ENCODE peak calls at places on chromosomes 1 and 21, in four cellular contexts. H, P, V and E are unnamed samples.

GRCh38 chr1:23152966-23153684 is 15.5 kb downstream of the LUZP1 start:
- DNase-seq in H (no peak), V (no peak), P (peak; percentile 50), E (no peak)

GRCh38 chr1:110673805-110674336 is 869 bp downstream of the KCNA3 start:
- DNase-seq in P (no peak), V (no peak), H (no peak), E (no peak)

GRCh38 chr1:9721606-9722377 is 70.3 kb downstream of the PIK3CD start:
- DNase-seq in P (no peak), V (peak; percentile 90), H (peak; percentile 98), E (peak; percentile 71)

GRCh38 chr1:196115641-196116040 is 492.6 kb downstream of the KCNT2 start:
- DNase-seq in P (peak; percentile 70), H (no peak), V (no peak), E (no peak)

GRCh38 chr1:67827688-67828087 is 5.6 kb downstream of the GNG12 start:
- DNase-seq in H (no peak), V (no peak), P (no peak), E (no peak)

GRCh38 chr1:88741413-88741812 is 57.3 kb downstream of the PKN2 start:
- DNase-seq in V (no peak), P (peak; percentile 77), H (no peak), E (no peak)

GRCh38 chr1:10838541-10838940 is 42.1 kb upstream of the CASZ1 start:
- DNase-seq in V (no peak), P (no peak), H (peak; percentile 52), E (no peak)

GRCh38 chr1:59561782-59562181 is 253.0 kb upstream of the HOOK1 start:
- DNase-seq in V (no peak), H (no peak), P (no peak), E (no peak)

GRCh38 chr1:200654660-200655059 is 15.0 kb downstream of the DDX59 start:
- DNase-seq in P (peak; percentile 29), H (no peak), V (no peak), E (no peak)

GRCh38 chr1:176379626-176380339 is 83.2 kb upstream of the PAPPA2 start:
- DNase-seq in V (no peak), P (no peak), H (no peak), E (no peak)

GRCh38 chr1:184945034-184945433 is 29.3 kb downstream of the NIBAN1 start:
- DNase-seq in P (no peak), V (no peak), H (no peak), E (no peak)

GRCh38 chr1:111190931-111191451 is 9.5 kb downstream of the DENND2D start:
- DNase-seq in P (peak; percentile 61), V (no peak), H (no peak), E (no peak)

GRCh38 chr1:45010855-45011811 is at the start of gene HECTD3:
- DNase-seq in H (peak; percentile 75), V (peak; percentile 75), P (peak; percentile 71), E (peak; percentile 56)

GRCh38 chr1:51634618-51635017 is 17.7 kb downstream of the OSBPL9 start:
- DNase-seq in P (no peak), V (no peak), H (no peak), E (no peak)
- H3K4me2 ChIP-seq in P (no peak overlapping the region), V (no peak overlapping the region), H (no peak overlapping the region), E (no peak overlapping the region)

GRCh38 chr1:40690919-40691537 is 476 bp upstream of the NFYC start:
- DNase-seq in H (no peak), P (no peak), V (no peak), E (no peak)

GRCh38 chr1:40689737-40690136 is 1.8 kb upstream of the NFYC start:
- DNase-seq in H (no peak), V (no peak), P (no peak), E (no peak)

GRCh38 chr1:40693425-40693824 is 1.9 kb downstream of the NFYC start:
- DNase-seq in H (no peak), V (no peak), P (no peak), E (no peak)

GRCh38 chr1:40692429-40692905 is 963 bp downstream of the NFYC start:
- DNase-seq in H (no peak), V (no peak), P (peak; percentile 25), E (no peak)

DNA sequence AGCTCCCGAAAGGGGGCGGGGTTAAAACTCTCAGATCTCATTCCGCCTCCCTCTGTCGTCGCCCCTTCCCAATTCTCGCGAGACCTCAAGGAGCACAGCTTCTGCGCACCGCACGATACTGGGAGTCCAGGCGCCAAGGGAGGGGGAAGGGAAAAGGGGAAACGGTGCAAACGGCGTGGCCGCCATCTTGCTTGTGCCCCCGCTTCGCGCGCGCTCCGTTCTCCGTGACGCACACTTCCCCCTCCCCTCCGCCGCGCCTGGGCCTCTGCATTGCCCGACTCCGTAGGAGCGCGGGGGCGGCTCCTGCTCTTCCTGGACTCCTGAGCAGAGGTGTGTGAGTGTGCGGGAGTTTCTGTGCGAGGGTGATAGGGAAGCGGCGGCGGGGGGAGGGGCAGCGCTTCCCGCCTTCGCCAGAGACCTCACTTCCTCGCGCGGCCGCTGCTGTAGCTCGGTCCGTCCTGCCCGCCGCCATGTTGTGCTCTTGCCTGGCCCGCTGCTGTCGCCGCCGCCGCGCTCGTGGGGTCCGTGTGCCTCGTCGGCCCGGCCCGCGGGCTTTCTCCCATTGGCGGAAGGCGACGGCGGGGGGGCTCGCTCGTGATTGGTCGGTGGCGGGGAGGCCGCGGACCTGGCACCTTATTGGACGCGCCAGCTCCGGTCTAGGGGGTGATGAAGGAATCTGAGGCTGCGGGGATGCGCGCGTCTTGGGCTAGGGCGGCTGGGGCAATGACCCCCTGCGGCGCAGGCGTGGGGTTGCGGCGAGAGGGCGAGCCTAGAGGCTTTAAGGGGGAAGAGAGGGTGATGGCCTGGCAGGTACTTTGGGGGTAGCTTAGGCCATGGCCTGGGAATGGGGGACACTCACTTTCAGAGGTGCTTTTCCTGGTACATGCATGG is at the start of gene NFYC:
- DNase-seq in V (peak; percentile 98), H (peak; percentile 97), P (peak; percentile 97), E (peak; percentile 99)
- H2BK120ac ChIP-seq in V (peak within 1 kb of the TSS; percentile 98), H (peak within 1 kb of the TSS; percentile 96), P (peak within 1 kb of the TSS; percentile 35), E (peak within 1 kb of the TSS; percentile 89)

DNA sequence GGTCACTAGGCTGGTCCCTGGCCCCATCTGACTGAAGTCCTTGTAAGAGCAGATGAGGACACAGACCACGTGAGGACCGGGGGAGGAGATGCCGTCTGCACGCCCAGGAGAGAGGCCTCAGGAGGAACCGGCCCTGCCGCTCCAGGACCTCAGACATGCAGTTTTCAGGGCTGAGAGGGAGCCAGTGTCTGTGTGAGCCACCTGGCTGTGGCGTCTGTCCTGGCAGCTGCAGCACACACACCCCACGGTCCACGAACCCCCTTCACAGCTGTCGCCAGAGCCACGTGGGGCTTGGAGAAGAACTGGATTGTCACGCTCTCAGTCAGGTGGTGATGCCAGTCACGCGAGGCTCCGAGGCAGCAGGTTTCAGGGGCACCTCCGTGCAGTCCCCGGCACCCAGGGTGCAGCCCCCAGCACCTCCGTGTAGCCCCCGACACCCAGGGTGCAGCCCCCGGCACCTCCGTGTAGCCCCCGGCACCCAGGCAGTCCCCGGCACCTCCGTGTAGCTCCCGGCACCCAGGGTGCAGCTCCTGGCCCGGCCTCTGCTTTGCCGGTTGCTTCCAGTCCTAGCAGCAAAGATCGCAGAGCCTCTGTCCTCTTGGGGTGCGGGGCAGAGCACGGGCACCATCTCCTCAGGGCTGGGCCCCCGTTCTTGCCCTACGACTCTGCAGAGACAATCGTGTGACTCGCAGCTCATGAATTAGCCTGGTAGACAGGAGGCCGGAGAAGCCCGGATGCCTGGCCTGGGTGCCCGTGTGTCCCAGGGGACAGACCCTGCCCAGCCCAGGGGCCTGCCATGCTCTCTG is 19.0 kb upstream of the SUMO3 start:
- DNase-seq in H (no peak), V (no peak), P (no peak), E (no peak)
- H3K4me2 ChIP-seq in H (no peak overlapping the region), V (no peak overlapping the region), P (no peak overlapping the region), E (no peak overlapping the region)

GRCh38 chr1:226704169-226704921 is 34.7 kb downstream of the ITPKB start:
- DNase-seq in P (no peak), V (no peak), H (no peak), E (no peak)

GRCh38 chr1:226702318-226702956 is 36.6 kb downstream of the ITPKB start:
- DNase-seq in V (no peak), H (no peak), P (peak; percentile 88), E (no peak)

GRCh38 chr1:226700861-226701260 is 38.2 kb downstream of the ITPKB start:
- DNase-seq in H (no peak), P (no peak), V (no peak), E (no peak)

GRCh38 chr1:226706664-226707063 is 32.4 kb downstream of the ITPKB start:
- DNase-seq in P (no peak), H (no peak), V (no peak), E (no peak)

DNA sequence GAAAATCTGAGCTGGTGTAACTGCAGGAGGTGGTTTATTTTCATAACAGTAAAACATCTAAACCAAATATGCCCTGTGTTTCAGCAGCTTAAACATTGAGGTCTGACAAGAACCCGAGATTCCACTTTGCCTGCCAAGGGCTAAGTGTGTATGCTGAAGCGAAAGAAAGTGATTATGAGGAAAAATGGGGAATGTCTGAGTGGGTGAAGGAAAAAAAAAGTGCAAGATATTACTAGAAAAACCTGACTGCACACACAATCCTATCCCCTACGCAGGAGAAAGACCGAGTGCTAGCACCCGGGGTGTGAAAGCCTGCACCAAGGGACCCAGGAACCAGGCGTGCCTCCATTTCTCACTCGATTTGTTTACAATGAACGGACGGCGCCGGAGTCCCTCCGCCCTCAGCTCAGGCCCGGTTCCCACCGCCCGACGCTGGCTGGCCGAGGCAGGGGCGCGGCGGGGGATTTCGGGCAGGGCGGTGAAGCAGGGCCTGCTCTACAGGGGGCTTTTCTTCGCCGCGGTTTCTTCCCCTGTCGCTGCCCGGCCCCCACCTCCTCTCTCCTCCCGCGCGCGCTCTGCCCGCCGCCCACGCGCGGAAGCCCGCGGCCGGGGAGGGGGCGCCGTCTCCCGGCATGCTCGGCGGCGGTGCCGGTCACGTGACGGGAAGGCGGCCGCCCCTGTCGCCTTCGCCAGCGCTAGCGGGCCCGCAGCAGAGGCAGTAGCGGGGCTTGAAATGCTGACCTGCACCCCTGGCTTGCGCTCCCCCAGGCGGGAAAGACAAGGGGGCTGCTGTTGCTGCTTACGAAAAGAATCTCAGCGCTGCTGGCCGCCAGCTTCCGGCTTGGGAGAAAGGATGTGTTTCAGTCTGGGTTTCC is 35.9 kb downstream of the ITPKB start:
- DNase-seq in P (peak; percentile 94), H (peak; percentile 82), V (peak; percentile 66), E (peak; percentile 52)
- H2BK120ac ChIP-seq in P (peak overlapping the region; percentile 82), H (no peak overlapping the region), V (no peak overlapping the region), E (no peak overlapping the region)

GRCh38 chr1:114756949-114757454 is 782 bp downstream of the CSDE1 start:
- DNase-seq in H (no peak), P (peak; percentile 58), V (no peak), E (no peak)
- H3K4me2 ChIP-seq in H (peak overlapping the region; percentile 62), P (peak overlapping the region; percentile 86), V (peak overlapping the region; percentile 77), E (peak overlapping the region; percentile 66)